ENCODE peak calls at places on chromosomes 3 and 15, in eight cellular contexts. O is adrenal gland, P is spleen, D is stomach, U is esophagus muscularis mucosa, H is breast epithelium, Y is body of pancreas, Q is right lobe of liver. B is an unnamed sample.
A peak's percentile ranks its signal among the peaks of the same experiment; 100 is the strongest.

GRCh38 chr3:129052675-129053074 is 7.9 kb upstream of the GP9 start:
- DNase-seq in H (no peak), O (no peak), Q (peak; percentile 75), D (peak; percentile 68), Y (peak; percentile 73), U (no peak), P (peak; percentile 55), B (no peak)

GRCh38 chr3:50268703-50269451 is at the start of gene SEMA3B:
- DNase-seq in P (no peak), D (peak; percentile 93), Y (peak; percentile 92), U (no peak), O (peak; percentile 97), Q (no peak), H (peak; percentile 67), B (no peak)

GRCh38 chr15:91634163-91634562 is 219.3 kb upstream of the SLCO3A1 start:
- DNase-seq in H (no peak), Q (no peak), O (no peak), U (peak; percentile 26), D (no peak), P (no peak), Y (no peak), B (no peak)

GRCh38 chr3:133659806-133660205 is 1.9 kb downstream of the TOPBP1 start:
- DNase-seq in D (no peak), H (no peak), O (no peak), U (no peak), P (no peak), Y (no peak), Q (no peak), B (no peak)

GRCh38 chr15:84992157-84992940 is 10.7 kb downstream of the PDE8A start:
- DNase-seq in D (peak; percentile 46), P (no peak), H (no peak), Q (no peak), U (no peak), O (peak; percentile 32), Y (no peak), B (no peak)

GRCh38 chr15:101179341-101180153 is 72.3 kb downstream of the CHSY1 start:
- DNase-seq in Y (no peak), U (no peak), O (no peak), P (no peak), Q (no peak), H (peak; percentile 80), D (no peak), B (no peak)

GRCh38 chr15:67992834-67993233 is 61.3 kb upstream of the PIAS1 start:
- DNase-seq in D (peak; percentile 45), Y (no peak), U (no peak), H (no peak), P (no peak), Q (no peak), O (no peak), B (no peak)

GRCh38 chr3:87595798-87596197 is 319.4 kb upstream of the POU1F1 start:
- DNase-seq in Y (no peak), O (no peak), D (no peak), U (no peak), Q (no peak), H (no peak), P (no peak), B (no peak)

DNA sequence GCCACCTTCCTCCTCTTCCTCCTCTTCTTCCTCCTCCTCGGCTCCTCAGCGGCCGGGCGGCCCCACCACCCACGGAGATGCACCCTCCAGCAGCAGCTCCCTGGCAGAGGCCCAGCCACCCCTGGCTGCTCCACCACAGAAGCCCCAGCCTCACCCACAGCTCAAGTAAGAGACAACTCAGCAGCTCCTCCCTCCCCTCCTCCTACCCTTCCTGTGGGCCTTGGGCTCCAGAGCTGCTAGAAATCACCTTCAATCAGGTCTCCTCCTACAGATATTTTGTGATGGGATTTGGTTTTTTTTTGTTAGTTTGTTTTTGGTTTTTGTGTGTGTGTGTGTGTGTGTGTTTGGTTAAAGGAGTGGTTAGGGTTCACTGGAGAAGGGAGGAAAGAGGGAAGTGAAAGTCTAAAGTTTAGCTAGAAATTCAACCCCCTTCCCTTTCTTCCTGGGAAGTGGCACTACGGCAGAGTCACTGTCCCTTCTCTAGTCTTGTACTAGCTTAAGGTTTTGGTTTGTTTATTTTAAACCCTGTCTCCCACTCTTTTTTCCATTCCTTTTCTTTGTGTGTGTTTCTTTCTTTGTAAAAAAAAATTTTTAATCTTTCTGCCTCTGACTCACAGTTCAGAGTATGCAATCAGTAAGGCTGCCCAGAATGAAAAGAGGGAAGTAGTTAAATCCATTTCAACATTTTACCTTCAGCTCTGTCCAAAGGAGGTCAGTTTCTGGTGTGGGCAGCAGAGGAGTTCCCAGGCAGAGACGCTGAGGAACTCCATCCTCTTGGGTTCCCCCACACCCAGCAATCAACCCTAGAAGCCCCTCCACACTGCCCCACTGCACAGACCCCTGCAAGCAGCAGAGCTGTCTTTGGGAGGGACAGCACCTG is 29.0 kb upstream of the TIMP4 start:
- DNase-seq in Q (peak; percentile 69), U (peak; percentile 89), H (no peak), Y (no peak), D (no peak), P (peak; percentile 84), O (peak; percentile 21), B (peak; percentile 86)
- H3K4me3 ChIP-seq in Q (no peak overlapping the region), U (no peak overlapping the region), H (no peak overlapping the region), Y (no peak overlapping the region), D (no peak overlapping the region), P (no peak overlapping the region), O (no peak overlapping the region), B (no peak overlapping the region)

DNA sequence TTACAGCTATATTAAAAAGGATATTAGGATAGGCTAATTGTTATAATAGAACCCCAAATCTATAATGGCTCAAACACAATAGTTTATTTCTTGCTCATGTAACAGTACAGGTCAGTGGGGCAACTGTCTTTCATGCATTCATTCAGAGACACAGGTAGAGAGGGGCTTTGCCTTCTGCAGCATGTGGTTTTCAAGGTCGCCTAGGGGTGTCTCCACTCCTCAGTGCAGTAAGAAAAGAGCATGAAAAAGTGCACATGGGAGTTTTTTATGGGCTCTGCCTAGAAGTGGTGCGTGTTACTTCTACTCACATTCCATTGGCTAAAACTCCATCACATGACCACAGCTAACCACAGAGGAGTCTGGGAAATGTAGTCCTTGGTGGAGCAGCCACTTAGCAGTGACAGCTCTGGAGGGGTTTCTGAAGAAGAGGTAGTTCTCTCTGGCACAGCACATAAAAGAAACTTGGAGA is 1.8 kb downstream of the ZBTB38 start:
- DNase-seq in O (peak; percentile 73), H (peak; percentile 49), P (no peak), Q (no peak), D (peak; percentile 29), U (no peak), Y (peak; percentile 53), B (peak; percentile 56)
- TF ChIP-seq CTCF in O (peak; percentile 43), H (no peak), P (peak; percentile 66), Q (peak; percentile 20), D (no peak), U (peak; percentile 59), Y (peak; percentile 37), B (no peak)

GRCh38 chr3:14691239-14691638 is 16.3 kb downstream of the C3orf20 start:
- DNase-seq in U (no peak), P (no peak), Q (no peak), Y (no peak), O (no peak), H (no peak), D (no peak), B (no peak)
- TF ChIP-seq POLR2A in U (no peak), P (no peak), Q (no peak), Y (no peak), O (no peak), H (no peak), D (no peak), B (no peak)

DNA sequence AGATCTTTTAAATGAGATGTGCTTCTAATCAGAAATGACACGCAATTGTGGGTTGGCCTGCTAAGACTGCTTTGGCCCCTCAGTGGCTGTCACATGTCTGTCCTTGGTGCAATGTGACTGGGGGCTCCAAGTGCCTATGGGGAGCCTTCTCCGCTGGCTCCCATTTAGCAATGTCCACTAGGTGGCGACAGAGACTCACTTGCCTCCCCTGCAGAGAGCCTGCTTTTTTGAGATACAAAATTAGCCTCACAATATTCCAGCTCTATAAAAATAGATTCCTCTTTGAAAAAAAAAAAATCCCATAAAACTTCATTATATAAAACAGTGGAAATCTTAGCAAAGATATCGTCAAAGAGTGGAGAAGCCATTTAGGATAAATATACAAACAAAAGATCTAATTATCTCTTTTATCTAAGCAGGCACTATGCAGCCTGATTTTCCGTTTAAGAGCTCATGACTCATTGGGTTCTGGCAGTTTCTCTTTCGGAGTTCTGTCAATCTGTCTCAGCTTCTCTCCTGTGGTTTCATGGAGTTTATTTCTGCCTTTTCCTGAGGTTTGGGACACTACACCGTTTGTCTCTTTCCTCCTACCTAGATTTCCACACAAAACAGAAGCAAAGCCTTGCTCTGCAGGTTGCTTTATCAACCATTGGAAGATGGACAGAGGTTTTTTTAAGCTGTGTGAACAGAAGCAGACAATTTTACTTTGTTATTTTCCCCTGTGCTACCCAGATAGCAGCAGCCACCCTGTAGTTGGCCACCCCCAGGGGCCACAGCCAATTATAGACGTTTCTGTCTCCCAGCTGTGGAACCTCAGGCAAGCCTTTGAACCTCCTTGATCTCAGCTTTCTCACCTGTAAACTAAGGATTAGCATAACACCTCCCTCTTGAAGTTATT is 68.4 kb upstream of the TNFAIP8L3 start:
- DNase-seq in U (peak; percentile 92), P (peak; percentile 81), H (peak; percentile 30), D (peak; percentile 72), O (peak; percentile 77), Y (peak; percentile 64), Q (peak; percentile 62), B (peak; percentile 93)
- H3K4me3 ChIP-seq in U (peak overlapping the region; percentile 25), P (no peak overlapping the region), H (no peak overlapping the region), D (no peak overlapping the region), O (no peak overlapping the region), Y (no peak overlapping the region), Q (no peak overlapping the region), B (no peak overlapping the region)

B was measured in lower leg skin.